ENCODE peak calls at places on chromosome 2, in nine cellular contexts. E, O, V, I, P, Y, D, W and N are unnamed samples.

GRCh38 chr2:2229898-2230817 is 100.9 kb downstream of the MYT1L start:
- DNase-seq in W (no peak), O (no peak), V (no peak), P (peak; percentile 2), D (no peak), I (peak; percentile 1), Y (no peak), E (no peak), N (peak; percentile 81)

GRCh38 chr2:100563407-100564247 is 834 bp downstream of the PDCL3 start:
- DNase-seq in I (no peak), W (no peak), O (peak; percentile 18), V (no peak), D (no peak), P (no peak), Y (no peak), E (no peak), N (peak; percentile 24)

GRCh38 chr2:20623741-20624155 is 27.1 kb downstream of the HS1BP3 start:
- DNase-seq in E (no peak), V (no peak), Y (no peak), W (no peak), P (no peak), O (peak; percentile 40), D (peak; percentile 31), I (no peak), N (no peak)

GRCh38 chr2:191158751-191159150 is 8.0 kb upstream of the STAT4 start:
- DNase-seq in V (no peak), E (no peak), D (no peak), I (no peak), W (no peak), P (no peak), O (no peak), Y (no peak), N (no peak)

GRCh38 chr2:162261032-162261945 is 18.0 kb upstream of the FAP start:
- DNase-seq in D (peak; percentile 66), V (peak; percentile 42), W (no peak), O (no peak), Y (no peak), E (peak; percentile 82), P (peak; percentile 91), I (peak; percentile 64), N (no peak)

GRCh38 chr2:113309655-113310387 is 31.1 kb upstream of the PAX8 start:
- DNase-seq in I (peak; percentile 5), W (no peak), P (peak; percentile 77), D (peak; percentile 55), O (no peak), Y (no peak), V (no peak), E (no peak), N (no peak)

GRCh38 chr2:57460875-57461274 is 585.7 kb upstream of the VRK2 start:
- DNase-seq in E (no peak), D (no peak), V (no peak), W (no peak), I (no peak), O (no peak), Y (no peak), P (no peak), N (no peak)

GRCh38 chr2:69344305-69344704 is 42.7 kb downstream of the GFPT1 start:
- DNase-seq in D (no peak), Y (no peak), I (no peak), P (no peak), E (no peak), O (no peak), V (no peak), W (no peak), N (no peak)

GRCh38 chr2:211744379-211744778 is 794.2 kb downstream of the ERBB4 start:
- DNase-seq in P (no peak), Y (no peak), E (no peak), O (no peak), V (no peak), D (no peak), I (no peak), W (no peak), N (no peak)

GRCh38 chr2:42117923-42118758 is 51.0 kb upstream of the EML4 start:
- DNase-seq in Y (no peak), V (no peak), I (peak; percentile 92), E (peak; percentile 42), D (peak; percentile 85), O (no peak), W (no peak), P (peak; percentile 63), N (no peak)

GRCh38 chr2:112644155-112644932 is 1.4 kb upstream of the SLC20A1 start:
- DNase-seq in P (no peak), O (no peak), I (peak; percentile 56), Y (no peak), E (peak; percentile 32), D (no peak), W (no peak), V (no peak), N (peak; percentile 45)

GRCh38 chr2:159574246-159574645 is 42.1 kb downstream of the BAZ2B start:
- DNase-seq in I (peak; percentile 21), V (no peak), W (no peak), Y (no peak), O (no peak), D (peak; percentile 67), E (peak; percentile 83), P (no peak), N (no peak)

GRCh38 chr2:224401641-224402342 is at the start of gene FAM124B:
- DNase-seq in Y (peak; percentile 16), P (peak; percentile 23), V (no peak), W (peak; percentile 23), D (peak; percentile 82), I (peak; percentile 63), O (peak; percentile 60), E (peak; percentile 87), N (peak; percentile 11)

GRCh38 chr2:26170795-26171194 is 2.1 kb upstream of the GAREM2 start:
- DNase-seq in O (no peak), V (no peak), Y (no peak), W (no peak), E (no peak), P (no peak), I (no peak), D (no peak), N (no peak)

GRCh38 chr2:188664391-188664790 is 309.8 kb upstream of the COL3A1 start:
- DNase-seq in Y (no peak), D (no peak), P (no peak), W (no peak), O (no peak), I (no peak), V (no peak), E (peak; percentile 18), N (no peak)

GRCh38 chr2:18690342-18690741 is 101.0 kb upstream of the NT5C1B start:
- DNase-seq in E (no peak), P (no peak), V (no peak), W (no peak), D (no peak), I (no peak), Y (no peak), O (peak; percentile 43), N (no peak)

GRCh38 chr2:102518170-102518569 is 45.1 kb downstream of the SLC9A4 start:
- DNase-seq in Y (no peak), O (no peak), V (no peak), P (no peak), W (no peak), I (no peak), D (no peak), E (no peak), N (no peak)

GRCh38 chr2:71844967-71845366 is 302.7 kb downstream of the CYP26B1 start:
- DNase-seq in O (no peak), Y (no peak), I (no peak), V (no peak), E (no peak), P (no peak), D (no peak), W (no peak), N (no peak)